ENCODE peak calls at places on chromosome 10, in six cellular contexts. W is GM23248; I is tibial artery; F is A549; O is CD8-positive, alpha-beta memory T cell; M is HCT116. D is an unnamed sample.
A peak's percentile ranks its signal among the peaks of the same experiment; 100 is the strongest.

GRCh38 chr10:59865101-59865500 is 41.3 kb downstream of the CCDC6 start:
- DNase-seq in W (peak; percentile 13), I (no peak), F (peak; percentile 23), O (no peak), M (peak; percentile 40), D (no peak)

GRCh38 chr10:47031251-47031952 is 120.2 kb downstream of the PTPN20 start:
- DNase-seq in W (peak; percentile 61), I (peak; percentile 60), F (peak; percentile 29), O (no peak), M (peak; percentile 23), D (no peak)

GRCh38 chr10:109287858-109288257 is 635.5 kb downstream of the XPNPEP1 start:
- DNase-seq in W (no peak), I (no peak), F (no peak), O (no peak), M (no peak), D (no peak)

GRCh38 chr10:121598261-121599249 is at the start of gene FGFR2:
- DNase-seq in W (peak; percentile 67), I (peak; percentile 92), F (peak; percentile 64), O (peak; percentile 25), M (peak; percentile 56), D (no peak)

GRCh38 chr10:125808047-125808446 is 15.0 kb downstream of the UROS start:
- DNase-seq in W (no peak), I (no peak), F (no peak), O (no peak), M (no peak), D (no peak)

GRCh38 chr10:132965411-132966057 is 23.2 kb upstream of the CFAP46 start:
- DNase-seq in W (no peak), I (peak; percentile 13), F (no peak), O (no peak), M (no peak), D (no peak)

GRCh38 chr10:119781498-119781897 is 55.6 kb downstream of the INPP5F start:
- DNase-seq in W (no peak), I (no peak), F (no peak), O (no peak), M (no peak), D (no peak)

GRCh38 chr10:103854687-103855423 is 521 bp downstream of the SH3PXD2A start:
- DNase-seq in W (peak; percentile 72), I (peak; percentile 75), F (no peak), O (no peak), M (no peak), D (no peak)

GRCh38 chr10:7027913-7028808 is 382.7 kb downstream of the SFMBT2 start:
- DNase-seq in W (peak; percentile 45), I (no peak), F (no peak), O (no peak), M (no peak), D (no peak)

GRCh38 chr10:29409241-29410051 is 120.6 kb downstream of the LYZL1 start:
- DNase-seq in W (peak; percentile 86), I (peak; percentile 86), F (peak; percentile 79), O (peak; percentile 34), M (peak; percentile 43), D (peak; percentile 24)

GRCh38 chr10:89427629-89428028 is 13.3 kb downstream of the IFIT5 start:
- DNase-seq in W (peak; percentile 87), I (no peak), F (no peak), O (no peak), M (no peak), D (no peak)

GRCh38 chr10:29642996-29643395 is 8.2 kb upstream of the SVIL start:
- DNase-seq in W (peak; percentile 82), I (no peak), F (no peak), O (no peak), M (no peak), D (no peak)

GRCh38 chr10:114715171-114715670 is 57.1 kb upstream of the ABLIM1 start:
- DNase-seq in W (peak; percentile 60), I (no peak), F (no peak), O (no peak), M (no peak), D (no peak)

GRCh38 chr10:47241946-47242900 is 57.8 kb upstream of the GDF10 start:
- DNase-seq in W (no peak), I (no peak), F (no peak), O (no peak), M (no peak), D (no peak)

GRCh38 chr10:13373644-13374043 is 25.6 kb upstream of the SEPHS1 start:
- DNase-seq in W (no peak), I (no peak), F (no peak), O (no peak), M (no peak), D (no peak)

GRCh38 chr10:91434041-91434440 is 23.9 kb downstream of the HECTD2 start:
- DNase-seq in W (peak; percentile 51), I (no peak), F (no peak), O (no peak), M (no peak), D (no peak)

GRCh38 chr10:79244068-79244442 is 103.2 kb upstream of the PPIF start:
- DNase-seq in W (no peak), I (no peak), F (no peak), O (no peak), M (no peak), D (no peak)

GRCh38 chr10:112202561-112203241 is 19.1 kb upstream of the GPAM start:
- DNase-seq in W (peak; percentile 95), I (no peak), F (no peak), O (no peak), M (peak; percentile 40), D (no peak)

GRCh38 chr10:14554091-14554842 is 220.4 kb downstream of the FAM107B start:
- DNase-seq in W (no peak), I (no peak), F (no peak), O (peak; percentile 34), M (peak; percentile 27), D (no peak)

GRCh38 chr10:109106604-109107003 is 816.7 kb downstream of the XPNPEP1 start:
- DNase-seq in W (no peak), I (no peak), F (no peak), O (no peak), M (no peak), D (no peak)

DNA sequence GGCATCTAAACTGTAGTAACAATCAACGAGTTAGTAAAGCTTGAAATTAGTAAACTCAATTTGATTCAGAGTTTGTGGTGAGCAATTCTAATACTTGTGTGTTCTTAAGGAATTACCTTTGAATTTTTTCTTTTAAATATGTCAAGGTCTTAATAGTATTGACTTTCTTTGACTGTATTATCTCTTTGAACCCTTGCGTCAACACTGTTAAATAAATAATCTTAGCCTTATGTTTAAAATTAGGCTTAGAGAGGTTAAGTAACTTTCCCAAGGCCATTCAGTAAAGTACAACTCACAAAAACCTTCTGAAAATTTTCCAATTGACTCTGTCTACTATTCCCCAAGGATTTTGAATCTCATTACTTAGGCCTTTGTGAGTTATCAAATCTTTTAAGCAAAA is 716.4 kb downstream of the NRG3 start:
- DNase-seq in W (no peak), I (no peak), F (no peak), O (no peak), M (no peak), D (no peak)
- H3K9me3 ChIP-seq in W (no peaks in the 10 kb centered on the region), I (no peaks in the 10 kb centered on the region), F (no peaks in the 10 kb centered on the region), O (no peaks in the 10 kb centered on the region), M (peaks cover 4% of the 10 kb centered on the region), D (peaks cover 2% of the 10 kb centered on the region)

DNA sequence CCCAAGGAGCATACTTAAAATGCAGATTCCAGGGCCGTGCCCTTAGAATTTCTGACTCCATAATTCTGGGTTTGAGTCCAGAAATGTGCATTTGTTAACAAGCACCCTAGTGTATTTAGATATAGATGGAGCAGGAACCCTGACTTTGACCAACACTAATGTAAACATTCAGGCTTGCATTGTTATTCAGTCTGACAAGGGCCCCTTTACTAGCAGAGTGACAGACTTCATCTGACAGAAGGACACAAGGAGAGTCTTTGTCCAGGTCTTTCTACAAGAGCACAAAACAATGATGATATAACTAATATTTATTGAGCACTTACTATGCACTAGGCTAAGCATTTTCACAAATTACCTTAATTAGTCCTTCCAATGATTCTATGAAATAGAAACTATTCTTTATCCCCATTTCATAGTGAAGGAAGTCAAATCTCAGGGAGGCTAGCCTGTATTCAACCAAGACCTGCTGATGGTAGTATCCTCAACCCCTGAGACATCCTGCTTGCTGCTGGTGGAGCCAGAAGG is 3.9 kb downstream of the RBP4 start:
- DNase-seq in W (no peak), I (no peak), F (no peak), O (no peak), M (no peak), D (no peak)
- H3K9me3 ChIP-seq in W (no peaks in the 10 kb centered on the region), I (no peaks in the 10 kb centered on the region), F (no peaks in the 10 kb centered on the region), O (no peaks in the 10 kb centered on the region), M (no peaks in the 10 kb centered on the region), D (no peaks in the 10 kb centered on the region)

DNA sequence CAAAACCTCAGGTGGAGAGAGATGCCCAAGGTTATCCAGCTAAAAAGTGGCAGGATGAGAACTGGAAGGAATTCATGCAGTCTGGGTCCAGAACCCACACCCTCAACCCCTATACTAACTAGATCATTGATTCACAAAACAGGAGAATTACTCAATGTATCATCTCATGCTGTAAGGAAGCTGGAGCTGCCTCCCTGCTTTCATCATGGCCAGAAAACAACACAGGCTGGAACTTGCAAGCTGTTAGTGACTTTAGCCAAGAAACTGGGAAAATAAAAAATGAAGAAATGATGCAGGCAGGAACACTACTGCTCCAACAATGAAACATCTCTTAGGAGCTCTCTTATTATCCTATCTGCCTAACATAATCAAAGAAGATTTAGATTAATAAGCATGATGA is 619.8 kb upstream of the CELF2 start:
- DNase-seq in W (no peak), I (no peak), F (no peak), O (no peak), M (no peak), D (no peak)
- H3K9me3 ChIP-seq in W (no peaks in the 10 kb centered on the region), I (no peaks in the 10 kb centered on the region), F (peaks cover 4% of the 10 kb centered on the region), O (no peaks in the 10 kb centered on the region), M (peaks cover 7% of the 10 kb centered on the region), D (no peaks in the 10 kb centered on the region)

GRCh38 chr10:129921065-129921670 is 42.9 kb downstream of the EBF3 start:
- DNase-seq in W (no peak), I (peak; percentile 52), F (no peak), O (no peak), M (no peak), D (no peak)

GRCh38 chr10:129922598-129923123 is 41.4 kb downstream of the EBF3 start:
- DNase-seq in W (no peak), I (peak; percentile 42), F (no peak), O (no peak), M (no peak), D (no peak)

GRCh38 chr10:129924375-129925085 is 39.5 kb downstream of the EBF3 start:
- DNase-seq in W (no peak), I (peak; percentile 3), F (no peak), O (no peak), M (no peak), D (no peak)

GRCh38 chr10:129919358-129919757 is 44.7 kb downstream of the EBF3 start:
- DNase-seq in W (no peak), I (peak; percentile 35), F (no peak), O (no peak), M (no peak), D (no peak)

DNA sequence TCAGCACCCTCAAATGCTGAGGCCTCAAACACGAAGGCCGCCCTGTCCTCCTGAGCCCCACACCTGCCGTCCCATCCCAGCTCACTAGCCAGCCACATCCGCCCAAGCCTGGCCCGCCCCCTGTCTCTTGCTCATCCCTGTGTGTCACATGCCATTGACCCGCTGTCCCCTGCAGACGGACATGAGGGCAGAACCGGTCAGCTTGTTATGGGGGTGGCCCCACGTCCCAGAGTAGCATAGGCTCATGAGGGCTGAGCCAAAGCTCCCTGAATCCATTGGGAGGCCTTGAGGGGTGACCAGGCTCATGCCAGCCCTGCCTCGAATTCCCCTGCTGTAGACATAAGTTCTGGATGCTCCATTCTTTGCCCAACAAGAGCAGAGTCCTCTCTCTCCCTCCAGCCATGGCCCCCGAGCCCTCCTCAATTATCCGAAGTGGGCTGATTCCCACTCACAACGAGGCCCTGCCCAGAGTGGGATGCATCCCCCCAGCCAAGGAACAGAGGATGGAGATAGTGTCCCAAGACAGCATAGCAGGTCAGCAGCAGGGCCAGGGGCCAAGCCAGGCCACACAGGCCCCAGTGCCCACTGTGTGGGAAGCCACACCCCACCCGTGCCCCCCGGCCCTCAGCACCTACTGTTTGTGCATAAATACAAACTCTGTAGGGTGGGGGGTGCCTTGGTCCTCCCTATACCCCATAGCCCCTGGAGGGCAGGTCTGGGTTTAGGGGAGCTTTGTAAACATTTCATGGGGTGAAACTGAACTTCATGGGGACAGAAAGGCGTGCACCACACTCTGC is 42.1 kb downstream of the EBF3 start:
- DNase-seq in W (no peak), I (peak; percentile 53), F (no peak), O (no peak), M (no peak), D (no peak)
- H3K9me3 ChIP-seq in W (no peaks in the 10 kb centered on the region), I (no peaks in the 10 kb centered on the region), F (no peaks in the 10 kb centered on the region), O (no peaks in the 10 kb centered on the region), M (no peaks in the 10 kb centered on the region), D (no peaks in the 10 kb centered on the region)